ENCODE peak calls at places on chromosomes 3 and 15, in seven cellular contexts. One of them, this sample, is unnamed.

GRCh38 chr15:52105856-52106255 is 6.7 kb downstream of the BCL2L10 start:
- DNase-seq in HepG2: no peak
- DNase-seq in K562: no peak
- DNase-seq in SK-N-SH: no peak
- DNase-seq in HCT116: no peak
- DNase-seq in GM12878: no peak
- DNase-seq in H1: no peak
- DNase-seq in this sample: no peak

GRCh38 chr3:136617123-136617700 is 135.0 kb downstream of the STAG1 start:
- DNase-seq in HepG2: peak
- DNase-seq in K562: peak
- DNase-seq in SK-N-SH: no peak
- DNase-seq in HCT116: no peak
- DNase-seq in GM12878: no peak
- DNase-seq in H1: no peak
- DNase-seq in this sample: no peak

GRCh38 chr3:110955301-110955880 is 116.2 kb upstream of the NECTIN3 start:
- DNase-seq in HepG2: no peak
- DNase-seq in K562: no peak
- DNase-seq in SK-N-SH: no peak
- DNase-seq in HCT116: no peak
- DNase-seq in GM12878: no peak
- DNase-seq in H1: no peak
- DNase-seq in this sample: no peak

GRCh38 chr3:153043729-153044314 is 118.2 kb upstream of the RAP2B start:
- DNase-seq in HepG2: no peak
- DNase-seq in K562: no peak
- DNase-seq in SK-N-SH: no peak
- DNase-seq in HCT116: no peak
- DNase-seq in GM12878: no peak
- DNase-seq in H1: no peak
- DNase-seq in this sample: no peak

GRCh38 chr3:64238971-64239667 is 13.9 kb upstream of the PRICKLE2 start:
- DNase-seq in HepG2: peak
- DNase-seq in K562: no peak
- DNase-seq in SK-N-SH: peak
- DNase-seq in HCT116: no peak
- DNase-seq in GM12878: no peak
- DNase-seq in H1: peak
- DNase-seq in this sample: no peak

GRCh38 chr3:50190921-50191660 is at the start of gene GNAT1:
- DNase-seq in HepG2: no peak
- DNase-seq in K562: no peak
- DNase-seq in SK-N-SH: no peak
- DNase-seq in HCT116: no peak
- DNase-seq in GM12878: no peak
- DNase-seq in H1: no peak
- DNase-seq in this sample: no peak

GRCh38 chr3:142633073-142633472 is 36.9 kb downstream of the PLS1 start:
- DNase-seq in HepG2: no peak
- DNase-seq in K562: no peak
- DNase-seq in SK-N-SH: no peak
- DNase-seq in HCT116: no peak
- DNase-seq in GM12878: no peak
- DNase-seq in H1: no peak
- DNase-seq in this sample: no peak

GRCh38 chr3:134795776-134796312 is 784 bp downstream of the EPHB1 start:
- DNase-seq in HepG2: no peak
- DNase-seq in K562: no peak
- DNase-seq in SK-N-SH: peak
- DNase-seq in HCT116: no peak
- DNase-seq in GM12878: no peak
- DNase-seq in H1: peak
- DNase-seq in this sample: no peak

GRCh38 chr15:29820802-29821160 is 1.5 kb downstream of the TJP1 start:
- DNase-seq in HepG2: no peak
- DNase-seq in K562: no peak
- DNase-seq in SK-N-SH: no peak
- DNase-seq in HCT116: no peak
- DNase-seq in GM12878: no peak
- DNase-seq in H1: no peak
- DNase-seq in this sample: no peak

GRCh38 chr15:89167267-89168176 is 53.9 kb downstream of the RLBP1 start:
- DNase-seq in HepG2: peak
- DNase-seq in K562: peak
- DNase-seq in SK-N-SH: no peak
- DNase-seq in HCT116: peak
- DNase-seq in GM12878: peak
- DNase-seq in H1: no peak
- DNase-seq in this sample: peak

GRCh38 chr3:184953396-184953795 is 141.4 kb downstream of the VPS8 start:
- DNase-seq in HepG2: no peak
- DNase-seq in K562: peak
- DNase-seq in SK-N-SH: peak
- DNase-seq in HCT116: no peak
- DNase-seq in GM12878: no peak
- DNase-seq in H1: no peak
- DNase-seq in this sample: no peak

GRCh38 chr3:88192631-88193030 is 42.9 kb downstream of the C3orf38 start:
- DNase-seq in HepG2: no peak
- DNase-seq in K562: no peak
- DNase-seq in SK-N-SH: no peak
- DNase-seq in HCT116: no peak
- DNase-seq in GM12878: no peak
- DNase-seq in H1: no peak
- DNase-seq in this sample: no peak

GRCh38 chr3:46469680-46470357 is 5.1 kb upstream of the LTF start:
- DNase-seq in HepG2: no peak
- DNase-seq in K562: no peak
- DNase-seq in SK-N-SH: no peak
- DNase-seq in HCT116: no peak
- DNase-seq in GM12878: no peak
- DNase-seq in H1: peak
- DNase-seq in this sample: no peak

GRCh38 chr3:172707967-172708366 is 2.9 kb downstream of the NCEH1 start:
- DNase-seq in HepG2: no peak
- DNase-seq in K562: no peak
- DNase-seq in SK-N-SH: no peak
- DNase-seq in HCT116: no peak
- DNase-seq in GM12878: no peak
- DNase-seq in H1: no peak
- DNase-seq in this sample: no peak

GRCh38 chr3:139944256-139944910 is 9.4 kb downstream of the CLSTN2 start:
- DNase-seq in HepG2: no peak
- DNase-seq in K562: no peak
- DNase-seq in SK-N-SH: no peak
- DNase-seq in HCT116: no peak
- DNase-seq in GM12878: no peak
- DNase-seq in H1: no peak
- DNase-seq in this sample: no peak

GRCh38 chr3:160440687-160441086 is 8.9 kb downstream of the TRIM59 start:
- DNase-seq in HepG2: no peak
- DNase-seq in K562: no peak
- DNase-seq in SK-N-SH: no peak
- DNase-seq in HCT116: no peak
- DNase-seq in GM12878: no peak
- DNase-seq in H1: no peak
- DNase-seq in this sample: no peak

GRCh38 chr3:45760878-45761711 is 35.2 kb downstream of the SLC6A20 start:
- DNase-seq in HepG2: peak
- DNase-seq in K562: peak
- DNase-seq in SK-N-SH: peak
- DNase-seq in HCT116: peak
- DNase-seq in GM12878: peak
- DNase-seq in H1: peak
- DNase-seq in this sample: peak

GRCh38 chr15:67820992-67821783 is 4.1 kb upstream of the SKOR1 start:
- DNase-seq in HepG2: peak
- DNase-seq in K562: peak
- DNase-seq in SK-N-SH: no peak
- DNase-seq in HCT116: no peak
- DNase-seq in GM12878: no peak
- DNase-seq in H1: peak
- DNase-seq in this sample: no peak

GRCh38 chr3:167691366-167691765 is 37.6 kb upstream of the WDR49 start:
- DNase-seq in HepG2: no peak
- DNase-seq in K562: no peak
- DNase-seq in SK-N-SH: no peak
- DNase-seq in HCT116: no peak
- DNase-seq in GM12878: peak
- DNase-seq in H1: no peak
- DNase-seq in this sample: no peak

GRCh38 chr3:62171789-62172188 is 201.6 kb downstream of the FEZF2 start:
- DNase-seq in HepG2: no peak
- DNase-seq in K562: no peak
- DNase-seq in SK-N-SH: no peak
- DNase-seq in HCT116: no peak
- DNase-seq in GM12878: no peak
- DNase-seq in H1: no peak
- DNase-seq in this sample: no peak

GRCh38 chr3:184566441-184567414 is 5.1 kb downstream of the EPHB3 start:
- DNase-seq in HepG2: no peak
- DNase-seq in K562: no peak
- DNase-seq in SK-N-SH: no peak
- DNase-seq in HCT116: no peak
- DNase-seq in GM12878: no peak
- DNase-seq in H1: no peak
- DNase-seq in this sample: no peak

GRCh38 chr3:103047640-103048370 is 613.0 kb downstream of the ZPLD1 start:
- DNase-seq in HepG2: no peak
- DNase-seq in K562: no peak
- DNase-seq in SK-N-SH: no peak
- DNase-seq in HCT116: peak
- DNase-seq in GM12878: no peak
- DNase-seq in H1: no peak
- DNase-seq in this sample: no peak

GRCh38 chr3:191401775-191402357 is 59.1 kb upstream of the PYDC2 start:
- DNase-seq in HepG2: no peak
- DNase-seq in K562: no peak
- DNase-seq in SK-N-SH: no peak
- DNase-seq in HCT116: no peak
- DNase-seq in GM12878: no peak
- DNase-seq in H1: no peak
- DNase-seq in this sample: no peak

GRCh38 chr15:41341519-41341918 is 8.8 kb downstream of the NUSAP1 start:
- DNase-seq in HepG2: no peak
- DNase-seq in K562: no peak
- DNase-seq in SK-N-SH: no peak
- DNase-seq in HCT116: no peak
- DNase-seq in GM12878: no peak
- DNase-seq in H1: no peak
- DNase-seq in this sample: no peak

GRCh38 chr15:68217341-68217740 is 12.2 kb downstream of the CLN6 start:
- DNase-seq in HepG2: no peak
- DNase-seq in K562: no peak
- DNase-seq in SK-N-SH: no peak
- DNase-seq in HCT116: no peak
- DNase-seq in GM12878: no peak
- DNase-seq in H1: no peak
- DNase-seq in this sample: no peak

GRCh38 chr3:150168694-150169093 is 198.0 kb upstream of the PFN2 start:
- DNase-seq in HepG2: no peak
- DNase-seq in K562: peak
- DNase-seq in SK-N-SH: no peak
- DNase-seq in HCT116: no peak
- DNase-seq in GM12878: no peak
- DNase-seq in H1: no peak
- DNase-seq in this sample: no peak

DNA sequence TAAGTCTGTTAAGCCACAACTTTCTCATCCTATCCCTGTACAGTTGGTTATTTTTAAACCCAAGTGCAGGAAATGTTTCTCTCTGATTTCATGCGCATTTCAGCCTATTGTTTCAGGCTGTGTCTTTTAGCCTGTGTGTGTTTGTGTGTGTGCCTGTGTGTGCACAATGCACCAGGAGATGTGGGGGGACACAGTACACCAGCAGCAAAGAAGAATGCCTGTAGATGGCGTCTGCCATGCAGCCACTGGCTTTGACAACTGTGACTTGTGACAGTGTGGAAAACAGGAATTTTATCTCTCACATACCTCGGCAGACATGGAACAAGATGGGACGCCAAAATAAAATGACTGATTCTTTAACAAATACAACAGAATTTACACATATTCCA is 43.6 kb upstream of the PLXNA1 start:
- DNase-seq in HepG2: no peak
- DNase-seq in K562: no peak
- DNase-seq in SK-N-SH: peak
- DNase-seq in HCT116: no peak
- DNase-seq in GM12878: no peak
- DNase-seq in H1: no peak
- DNase-seq in this sample: no peak
- TF ChIP-seq CTCF in HepG2: peak
- TF ChIP-seq CTCF in K562: no peak
- TF ChIP-seq CTCF in SK-N-SH: peak
- TF ChIP-seq CTCF in HCT116: peak
- TF ChIP-seq CTCF in GM12878: no peak
- TF ChIP-seq CTCF in H1: peak
- TF ChIP-seq CTCF in this sample: no peak

DNA sequence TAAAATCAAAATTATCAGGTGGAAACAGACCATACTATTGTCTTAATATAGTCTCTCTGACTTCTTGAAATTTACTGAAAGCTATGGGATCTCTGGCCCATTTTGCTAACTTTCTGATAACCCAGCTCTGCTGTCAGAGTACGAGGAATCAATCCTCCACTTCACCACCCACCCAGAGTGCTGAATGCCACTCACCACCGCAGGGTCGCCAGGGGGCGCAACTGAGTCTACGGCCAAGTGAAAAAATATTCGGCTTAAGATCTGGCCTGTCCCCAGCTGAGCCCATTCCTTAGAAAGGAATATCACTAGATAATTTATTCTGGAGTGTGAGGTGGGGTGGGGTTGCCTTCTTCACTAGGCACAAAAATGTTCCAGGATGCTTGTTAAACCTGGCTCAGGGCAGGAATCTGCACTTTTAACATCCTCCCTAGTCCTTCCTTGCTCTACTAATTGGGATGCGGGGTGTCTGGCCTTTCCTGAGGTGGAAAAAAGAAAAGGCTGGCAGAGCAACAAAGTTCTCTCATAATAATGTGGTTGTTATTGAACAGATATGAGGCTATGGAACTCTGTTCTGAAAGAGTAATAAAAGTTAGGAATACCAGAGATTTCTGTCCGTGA is 520.6 kb downstream of the MFSD1 start:
- DNase-seq in HepG2: peak
- DNase-seq in K562: peak
- DNase-seq in SK-N-SH: peak
- DNase-seq in HCT116: peak
- DNase-seq in GM12878: no peak
- DNase-seq in H1: peak
- DNase-seq in this sample: peak
- TF ChIP-seq SIN3A in HepG2: no peak
- TF ChIP-seq SIN3A in K562: no peak
- TF ChIP-seq SIN3A in SK-N-SH: no peak
- TF ChIP-seq SIN3A in HCT116: no peak
- TF ChIP-seq SIN3A in GM12878: no peak
- TF ChIP-seq SIN3A in H1: no peak
- TF ChIP-seq SIN3A in this sample: no peak

GRCh38 chr3:25831578-25831977 is 41.7 kb downstream of the OXSM start:
- DNase-seq in HepG2: no peak
- DNase-seq in K562: no peak
- DNase-seq in SK-N-SH: peak
- DNase-seq in HCT116: peak
- DNase-seq in GM12878: no peak
- DNase-seq in H1: no peak
- DNase-seq in this sample: no peak
- TF ChIP-seq CTCF in HepG2: peak
- TF ChIP-seq CTCF in K562: no peak
- TF ChIP-seq CTCF in SK-N-SH: peak
- TF ChIP-seq CTCF in HCT116: peak
- TF ChIP-seq CTCF in GM12878: peak
- TF ChIP-seq CTCF in H1: no peak
- TF ChIP-seq CTCF in this sample: peak

GRCh38 chr3:57194641-57195040 is 5.1 kb downstream of the HESX1 start:
- DNase-seq in HepG2: no peak
- DNase-seq in K562: no peak
- DNase-seq in SK-N-SH: peak
- DNase-seq in HCT116: no peak
- DNase-seq in GM12878: no peak
- DNase-seq in H1: no peak
- DNase-seq in this sample: no peak
- TF ChIP-seq SIN3A in HepG2: no peak
- TF ChIP-seq SIN3A in K562: no peak
- TF ChIP-seq SIN3A in SK-N-SH: no peak
- TF ChIP-seq SIN3A in HCT116: no peak
- TF ChIP-seq SIN3A in GM12878: no peak
- TF ChIP-seq SIN3A in H1: no peak
- TF ChIP-seq SIN3A in this sample: no peak

This sample was measured in Panc1.